ENCODE peak calls at places on chromosomes 5 and 9, in ten cellular contexts. A is Peyer's patch, C is neural progenitor cell, Q is keratinocyte, L is upper lobe of left lung, B is endothelial cell of umbilical vein, F is A549, I is gastrocnemius medialis, Z is pancreas, N is lung. W is an unnamed sample.

GRCh38 chr9:128917151-128917849 is 3.5 kb upstream of the PHYHD1 start:
- DNase-seq in N (peak; percentile 93), L (peak; percentile 77), Q (no peak), B (peak; percentile 86), I (peak; percentile 81), C (no peak), Z (peak; percentile 92), F (peak; percentile 68), A (no peak), W (peak; percentile 91)

GRCh38 chr9:137879566-137880150 is 2.1 kb downstream of the CACNA1B start:
- DNase-seq in C (no peak), I (no peak), A (no peak), Q (no peak), Z (no peak), L (peak; percentile 36), N (no peak), F (no peak), B (no peak), W (no peak)

GRCh38 chr5:149464796-149465489 is 85.9 kb upstream of the IL17B start:
- DNase-seq in I (peak; percentile 74), B (peak; percentile 93), Z (no peak), Q (no peak), F (no peak), C (no peak), L (no peak), A (no peak), N (no peak), W (no peak)

GRCh38 chr5:98455660-98456059 is 317.8 kb upstream of the RGMB start:
- DNase-seq in Q (no peak), F (no peak), N (no peak), C (no peak), I (no peak), B (no peak), Z (no peak), L (no peak), A (no peak), W (no peak)

GRCh38 chr5:169803077-169803981 is 166.3 kb downstream of the DOCK2 start:
- DNase-seq in N (peak; percentile 34), C (no peak), A (no peak), B (no peak), I (no peak), Q (no peak), L (no peak), Z (no peak), F (peak; percentile 55), W (no peak)

GRCh38 chr5:134438268-134438622 is 26.6 kb upstream of the CDKN2AIPNL start:
- DNase-seq in Q (peak; percentile 54), N (no peak), F (no peak), Z (no peak), I (peak; percentile 44), B (no peak), A (no peak), L (no peak), C (no peak), W (no peak)

GRCh38 chr5:134561871-134562296 is 36.4 kb downstream of the JADE2 start:
- DNase-seq in Q (no peak), B (peak; percentile 98), A (no peak), C (peak; percentile 69), Z (no peak), F (peak; percentile 53), L (no peak), I (no peak), N (no peak), W (no peak)

GRCh38 chr9:136048560-136049411 is 46.3 kb downstream of the NACC2 start:
- DNase-seq in F (no peak), N (no peak), I (no peak), Z (no peak), C (no peak), L (peak; percentile 78), Q (no peak), B (no peak), A (no peak), W (no peak)

GRCh38 chr9:38700695-38701094 is 19.2 kb downstream of the FAM240B start:
- DNase-seq in A (no peak), I (no peak), Z (no peak), B (no peak), Q (peak; percentile 58), F (peak; percentile 33), N (no peak), C (no peak), L (no peak), W (no peak)

GRCh38 chr5:134833340-134834032 is 12.3 kb upstream of the C5orf24 start:
- DNase-seq in B (no peak), N (no peak), I (no peak), Q (no peak), A (no peak), F (no peak), L (no peak), Z (no peak), C (no peak), W (no peak)

GRCh38 chr9:88775037-88775471 is 216.2 kb upstream of the S1PR3 start:
- DNase-seq in A (no peak), I (peak; percentile 24), C (no peak), F (peak; percentile 89), Q (no peak), B (peak; percentile 80), L (no peak), N (no peak), Z (no peak), W (no peak)

GRCh38 chr5:113825143-113825542 is 311.6 kb downstream of the YTHDC2 start:
- DNase-seq in I (no peak), B (no peak), L (no peak), Z (no peak), N (no peak), Q (no peak), F (no peak), A (no peak), C (no peak), W (no peak)

GRCh38 chr5:176157656-176158055 is 80.6 kb upstream of the SIMC1 start:
- DNase-seq in Q (peak; percentile 38), I (no peak), C (no peak), L (no peak), F (no peak), Z (no peak), A (no peak), N (no peak), B (no peak), W (no peak)

GRCh38 chr5:150146862-150147579 is 8.6 kb downstream of the PDGFRB start:
- DNase-seq in I (no peak), C (no peak), B (no peak), N (no peak), A (no peak), L (peak; percentile 57), Z (no peak), F (no peak), Q (no peak), W (no peak)

GRCh38 chr5:171647043-171647899 is 138.3 kb upstream of the SMIM23 start:
- DNase-seq in Q (peak; percentile 2), C (no peak), Z (no peak), B (peak; percentile 86), A (no peak), F (peak; percentile 45), I (no peak), N (no peak), L (no peak), W (no peak)

GRCh38 chr9:115291841-115292240 is 173.9 kb upstream of the TNC start:
- DNase-seq in Z (no peak), B (no peak), F (no peak), L (no peak), I (no peak), A (no peak), Q (no peak), N (peak; percentile 71), C (no peak), W (no peak)

GRCh38 chr9:115292584-115293271 is 174.8 kb upstream of the TNC start:
- DNase-seq in N (no peak), B (no peak), Z (no peak), F (no peak), A (no peak), I (no peak), L (no peak), C (peak; percentile 11), Q (no peak), W (no peak)

GRCh38 chr9:115295749-115296148 is 177.8 kb upstream of the TNC start:
- DNase-seq in F (no peak), A (no peak), N (no peak), B (no peak), I (no peak), Z (no peak), L (no peak), C (no peak), Q (no peak), W (no peak)

GRCh38 chr9:115285806-115286205 is 167.8 kb upstream of the TNC start:
- DNase-seq in L (no peak), C (no peak), F (no peak), A (no peak), B (no peak), N (no peak), I (no peak), Z (no peak), Q (no peak), W (no peak)

GRCh38 chr9:115289757-115290208 is 171.8 kb upstream of the TNC start:
- DNase-seq in Q (no peak), B (no peak), I (no peak), L (no peak), C (no peak), F (no peak), N (no peak), Z (no peak), A (no peak), W (no peak)
- H3K27ac ChIP-seq in Q (no peak overlapping the region), B (no peak overlapping the region), I (no peak overlapping the region), L (no peak overlapping the region), C (no peak overlapping the region), F (no peak overlapping the region), N (no peak overlapping the region), Z (no peak overlapping the region), A (no peak overlapping the region), W (no peak overlapping the region)

DNA sequence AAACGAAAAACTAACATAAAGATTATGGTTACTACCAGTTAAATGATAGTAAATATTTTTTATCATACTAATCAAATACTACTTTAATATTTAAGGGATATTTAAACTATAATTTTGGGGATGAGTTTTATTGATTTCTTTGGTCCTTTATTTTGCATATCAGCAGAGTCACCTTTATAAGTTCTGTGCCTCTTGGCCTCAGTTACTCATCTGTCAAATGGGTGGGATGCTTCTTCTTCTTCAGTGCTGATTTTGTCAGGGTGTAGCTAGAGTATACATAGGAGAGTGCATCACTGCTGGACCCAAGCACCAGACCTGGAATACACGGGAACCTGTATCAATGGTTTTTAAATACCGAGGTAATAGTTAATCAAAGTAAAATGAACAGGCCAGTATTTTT is 5.6 kb downstream of the ENTREP1 start:
- DNase-seq in L (no peak), C (no peak), B (no peak), Q (no peak), F (no peak), A (no peak), N (no peak), I (no peak), Z (no peak), W (no peak)
- TF ChIP-seq CTCF in L (no peak), C (no peak), B (no peak), Q (no peak), F (no peak), A (no peak), N (no peak), I (no peak), Z (no peak), W (no peak)

GRCh38 chr9:12854218-12854617 is 79.4 kb downstream of the LURAP1L start:
- DNase-seq in N (no peak), B (no peak), L (no peak), Z (no peak), A (no peak), F (no peak), C (no peak), Q (no peak), I (no peak), W (no peak)
- H3K27ac ChIP-seq in N (no peak overlapping the region), B (no peak overlapping the region), L (no peak overlapping the region), Z (no peak overlapping the region), A (no peak overlapping the region), F (no peak overlapping the region), C (no peak overlapping the region), Q (no peak overlapping the region), I (no peak overlapping the region), W (no peak overlapping the region)

GRCh38 chr9:614421-614820 is 227.1 kb upstream of the DMRT1 start:
- DNase-seq in B (no peak), Z (no peak), Q (no peak), A (no peak), N (no peak), F (no peak), L (no peak), C (no peak), I (no peak), W (no peak)
- TF ChIP-seq CTCF in B (no peak), Z (no peak), Q (no peak), A (no peak), N (no peak), F (no peak), L (no peak), C (no peak), I (no peak), W (no peak)